ENCODE peak calls at places on chromosomes 11 and 22, in four cellular contexts. H, S, I and L are unnamed samples.
A peak's percentile ranks its signal among the peaks of the same experiment; 100 is the strongest.

GRCh38 chr11:109221190-109221589 is 200.8 kb upstream of the C11orf87 start:
- DNase-seq in H (no peak), S (no peak), I (no peak), L (no peak)

GRCh38 chr11:64131657-64132387 is 34.1 kb downstream of the MACROD1 start:
- DNase-seq in H (no peak), S (no peak), I (no peak), L (no peak)

GRCh38 chr11:43555811-43556210 is 124.7 kb upstream of the HSD17B12 start:
- DNase-seq in H (no peak), S (no peak), I (peak; percentile 21), L (no peak)

GRCh38 chr22:24695958-24696511 is 78.5 kb downstream of the PIWIL3 start:
- DNase-seq in H (no peak), S (no peak), I (peak; percentile 29), L (no peak)

GRCh38 chr22:43238526-43239006 is 51.6 kb upstream of the TTLL12 start:
- DNase-seq in H (no peak), S (no peak), I (no peak), L (no peak)

GRCh38 chr11:1557904-1558831 is 13.9 kb downstream of the DUSP8 start:
- DNase-seq in H (no peak), S (peak; percentile 43), I (peak; percentile 55), L (no peak)

GRCh38 chr22:23591846-23592245 is 11.8 kb upstream of the IGLL1 start:
- DNase-seq in H (no peak), S (no peak), I (no peak), L (peak; percentile 3)

GRCh38 chr11:32489464-32489863 is 54.1 kb upstream of the WT1 start:
- DNase-seq in H (no peak), S (no peak), I (no peak), L (no peak)

GRCh38 chr11:35066783-35067476 is 72.0 kb upstream of the CD44 start:
- DNase-seq in H (no peak), S (no peak), I (no peak), L (no peak)

GRCh38 chr11:2592559-2593392 is 107.0 kb downstream of the KCNQ1OT1 start:
- DNase-seq in H (no peak), S (peak; percentile 8), I (peak; percentile 5), L (peak; percentile 12)

GRCh38 chr11:116698080-116698479 is 74.7 kb downstream of the BUD13 start:
- DNase-seq in H (no peak), S (no peak), I (no peak), L (no peak)

GRCh38 chr11:88175004-88175706 is at the start of gene RAB38:
- DNase-seq in H (no peak), S (no peak), I (peak; percentile 20), L (peak; percentile 39)

GRCh38 chr11:61028135-61028729 is 56.8 kb downstream of the CD6 start:
- DNase-seq in H (peak; percentile 46), S (no peak), I (no peak), L (peak; percentile 58)

GRCh38 chr11:95680169-95680929 is 109.2 kb downstream of the FAM76B start:
- DNase-seq in H (no peak), S (no peak), I (no peak), L (peak; percentile 29)

GRCh38 chr22:45318168-45318557 is 8.4 kb downstream of the FAM118A start:
- DNase-seq in H (peak; percentile 79), S (peak; percentile 80), I (peak; percentile 74), L (peak; percentile 85)

GRCh38 chr22:32175751-32176644 is 16.9 kb upstream of the C22orf42 start:
- DNase-seq in H (no peak), S (no peak), I (no peak), L (no peak)

GRCh38 chr22:37060801-37061610 is 9.5 kb downstream of the KCTD17 start:
- DNase-seq in H (no peak), S (no peak), I (peak; percentile 7), L (peak; percentile 70)

GRCh38 chr11:11553595-11553994 is 68.2 kb downstream of the GALNT18 start:
- DNase-seq in H (no peak), S (no peak), I (peak; percentile 24), L (no peak)

GRCh38 chr11:65562788-65563187 is 4.6 kb upstream of the LTBP3 start:
- DNase-seq in H (no peak), S (no peak), I (no peak), L (no peak)

GRCh38 chr11:15115686-15116085 is 963 bp downstream of the INSC start:
- DNase-seq in H (no peak), S (no peak), I (no peak), L (no peak)

GRCh38 chr22:38782402-38783094 is 11.4 kb downstream of the DNAL4 start:
- DNase-seq in H (no peak), S (no peak), I (no peak), L (peak; percentile 19)